ENCODE peak calls at places on chromosomes 7 and 10, in seven cellular contexts. One of them, this sample, is unnamed.

GRCh38 chr7:44163591-44163990 is 22.5 kb upstream of the MYL7 start:
- DNase-seq in cardiac muscle cell: peak
- DNase-seq in colonic mucosa: no peak
- DNase-seq in endodermal cell: peak
- DNase-seq in pancreas: no peak
- DNase-seq in HL-60: no peak
- DNase-seq in mammary epithelial cell: peak
- DNase-seq in this sample: no peak

GRCh38 chr7:128831994-128832879 is 2.0 kb downstream of the FLNC start:
- DNase-seq in cardiac muscle cell: peak
- DNase-seq in colonic mucosa: no peak
- DNase-seq in endodermal cell: peak
- DNase-seq in pancreas: peak
- DNase-seq in HL-60: no peak
- DNase-seq in mammary epithelial cell: no peak
- DNase-seq in this sample: no peak

GRCh38 chr10:92240289-92241157 is 50.4 kb downstream of the CPEB3 start:
- DNase-seq in cardiac muscle cell: peak
- DNase-seq in colonic mucosa: peak
- DNase-seq in endodermal cell: peak
- DNase-seq in pancreas: peak
- DNase-seq in HL-60: peak
- DNase-seq in mammary epithelial cell: peak
- DNase-seq in this sample: peak

GRCh38 chr7:124162667-124163066 is 129.8 kb upstream of the TMEM229A start:
- DNase-seq in cardiac muscle cell: peak
- DNase-seq in colonic mucosa: no peak
- DNase-seq in endodermal cell: no peak
- DNase-seq in pancreas: no peak
- DNase-seq in HL-60: no peak
- DNase-seq in mammary epithelial cell: no peak
- DNase-seq in this sample: no peak

GRCh38 chr10:59234814-59235429 is 58.5 kb downstream of the PHYHIPL start:
- DNase-seq in cardiac muscle cell: peak
- DNase-seq in colonic mucosa: peak
- DNase-seq in endodermal cell: peak
- DNase-seq in pancreas: no peak
- DNase-seq in HL-60: peak
- DNase-seq in mammary epithelial cell: peak
- DNase-seq in this sample: peak

GRCh38 chr7:6232534-6232933 is 39.9 kb downstream of the CYTH3 start:
- DNase-seq in cardiac muscle cell: no peak
- DNase-seq in colonic mucosa: peak
- DNase-seq in endodermal cell: no peak
- DNase-seq in pancreas: no peak
- DNase-seq in HL-60: peak
- DNase-seq in mammary epithelial cell: no peak
- DNase-seq in this sample: no peak

GRCh38 chr10:25245171-25245570 is 70.4 kb downstream of the GPR158 start:
- DNase-seq in cardiac muscle cell: no peak
- DNase-seq in colonic mucosa: no peak
- DNase-seq in endodermal cell: no peak
- DNase-seq in pancreas: no peak
- DNase-seq in HL-60: no peak
- DNase-seq in mammary epithelial cell: no peak
- DNase-seq in this sample: no peak

GRCh38 chr7:143171697-143172096 is 11.5 kb upstream of the TAS2R39 start:
- DNase-seq in cardiac muscle cell: no peak
- DNase-seq in colonic mucosa: peak
- DNase-seq in endodermal cell: no peak
- DNase-seq in pancreas: no peak
- DNase-seq in HL-60: no peak
- DNase-seq in mammary epithelial cell: no peak
- DNase-seq in this sample: no peak

GRCh38 chr7:106329408-106329807 is 44.6 kb upstream of the NAMPT start:
- DNase-seq in cardiac muscle cell: peak
- DNase-seq in colonic mucosa: no peak
- DNase-seq in endodermal cell: no peak
- DNase-seq in pancreas: no peak
- DNase-seq in HL-60: no peak
- DNase-seq in mammary epithelial cell: peak
- DNase-seq in this sample: no peak

GRCh38 chr10:88227342-88228018 is 355.6 kb downstream of the RNLS start:
- DNase-seq in cardiac muscle cell: peak
- DNase-seq in colonic mucosa: peak
- DNase-seq in endodermal cell: no peak
- DNase-seq in pancreas: no peak
- DNase-seq in HL-60: no peak
- DNase-seq in mammary epithelial cell: no peak
- DNase-seq in this sample: no peak

GRCh38 chr10:68001000-68001399 is 74.1 kb downstream of the HERC4 start:
- DNase-seq in cardiac muscle cell: no peak
- DNase-seq in colonic mucosa: no peak
- DNase-seq in endodermal cell: no peak
- DNase-seq in pancreas: no peak
- DNase-seq in HL-60: no peak
- DNase-seq in mammary epithelial cell: no peak
- DNase-seq in this sample: no peak

GRCh38 chr7:50640779-50641178 is 75.6 kb upstream of the DDC start:
- DNase-seq in cardiac muscle cell: no peak
- DNase-seq in colonic mucosa: no peak
- DNase-seq in endodermal cell: no peak
- DNase-seq in pancreas: no peak
- DNase-seq in HL-60: no peak
- DNase-seq in mammary epithelial cell: no peak
- DNase-seq in this sample: no peak

GRCh38 chr10:35379226-35380137 is 43.2 kb downstream of the CCNY start:
- DNase-seq in cardiac muscle cell: peak
- DNase-seq in colonic mucosa: no peak
- DNase-seq in endodermal cell: peak
- DNase-seq in pancreas: no peak
- DNase-seq in HL-60: peak
- DNase-seq in mammary epithelial cell: no peak
- DNase-seq in this sample: peak

GRCh38 chr10:14779053-14779649 is 4.5 kb upstream of the FAM107B start:
- DNase-seq in cardiac muscle cell: peak
- DNase-seq in colonic mucosa: peak
- DNase-seq in endodermal cell: no peak
- DNase-seq in pancreas: no peak
- DNase-seq in HL-60: no peak
- DNase-seq in mammary epithelial cell: no peak
- DNase-seq in this sample: peak

GRCh38 chr7:148986737-148987009 is 41.6 kb downstream of the PDIA4 start:
- DNase-seq in cardiac muscle cell: no peak
- DNase-seq in colonic mucosa: no peak
- DNase-seq in endodermal cell: no peak
- DNase-seq in pancreas: no peak
- DNase-seq in HL-60: no peak
- DNase-seq in mammary epithelial cell: no peak
- DNase-seq in this sample: no peak
- H3K4me3 ChIP-seq in cardiac muscle cell: peak
- H3K4me3 ChIP-seq in colonic mucosa: peak
- H3K4me3 ChIP-seq in endodermal cell: peak
- H3K4me3 ChIP-seq in pancreas: no peak
- H3K4me3 ChIP-seq in HL-60: peak
- H3K4me3 ChIP-seq in mammary epithelial cell: no peak
- H3K4me3 ChIP-seq in this sample: no peak

GRCh38 chr7:157386979-157387800 is 50.4 kb downstream of the DNAJB6 start:
- DNase-seq in cardiac muscle cell: peak
- DNase-seq in colonic mucosa: peak
- DNase-seq in endodermal cell: peak
- DNase-seq in pancreas: peak
- DNase-seq in HL-60: peak
- DNase-seq in mammary epithelial cell: peak
- DNase-seq in this sample: peak
- TF ChIP-seq CTCF in cardiac muscle cell: peak
- TF ChIP-seq CTCF in colonic mucosa: peak
- TF ChIP-seq CTCF in endodermal cell: peak
- TF ChIP-seq CTCF in pancreas: peak
- TF ChIP-seq CTCF in HL-60: peak
- TF ChIP-seq CTCF in mammary epithelial cell: peak
- TF ChIP-seq CTCF in this sample: peak

GRCh38 chr10:29806350-29806788 is 171.6 kb upstream of the SVIL start:
- DNase-seq in cardiac muscle cell: no peak
- DNase-seq in colonic mucosa: no peak
- DNase-seq in endodermal cell: no peak
- DNase-seq in pancreas: no peak
- DNase-seq in HL-60: no peak
- DNase-seq in mammary epithelial cell: peak
- DNase-seq in this sample: no peak
- H3K4me3 ChIP-seq in cardiac muscle cell: no peak
- H3K4me3 ChIP-seq in colonic mucosa: no peak
- H3K4me3 ChIP-seq in endodermal cell: no peak
- H3K4me3 ChIP-seq in pancreas: no peak
- H3K4me3 ChIP-seq in HL-60: no peak
- H3K4me3 ChIP-seq in mammary epithelial cell: no peak
- H3K4me3 ChIP-seq in this sample: no peak

GRCh38 chr7:47195641-47196040 is 386.3 kb downstream of the TNS3 start:
- DNase-seq in cardiac muscle cell: no peak
- DNase-seq in colonic mucosa: no peak
- DNase-seq in endodermal cell: peak
- DNase-seq in pancreas: no peak
- DNase-seq in HL-60: no peak
- DNase-seq in mammary epithelial cell: no peak
- DNase-seq in this sample: no peak
- TF ChIP-seq CTCF in cardiac muscle cell: peak
- TF ChIP-seq CTCF in colonic mucosa: no peak
- TF ChIP-seq CTCF in endodermal cell: peak
- TF ChIP-seq CTCF in pancreas: peak
- TF ChIP-seq CTCF in HL-60: no peak
- TF ChIP-seq CTCF in mammary epithelial cell: peak
- TF ChIP-seq CTCF in this sample: no peak

DNA sequence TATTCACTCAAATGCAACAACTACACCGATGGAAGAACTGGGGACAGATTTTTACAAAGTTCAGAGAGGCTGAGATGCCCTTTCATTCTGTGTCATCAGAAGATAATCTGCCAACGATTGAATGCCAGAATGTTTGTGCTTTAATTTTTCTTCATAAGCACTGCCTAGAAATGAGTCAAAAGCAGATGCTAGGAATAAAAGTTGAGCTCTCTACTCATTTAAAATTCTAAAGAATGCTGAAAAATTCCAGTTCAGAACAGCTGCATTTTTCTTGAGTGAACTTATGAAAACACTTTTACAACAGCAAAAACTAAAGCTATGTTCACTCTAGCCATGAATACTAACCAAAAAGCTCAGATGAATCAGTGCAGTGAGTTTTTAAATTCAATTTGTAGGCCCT is 22.3 kb upstream of the FAM133B start:
- DNase-seq in cardiac muscle cell: no peak
- DNase-seq in colonic mucosa: no peak
- DNase-seq in endodermal cell: no peak
- DNase-seq in pancreas: no peak
- DNase-seq in HL-60: no peak
- DNase-seq in mammary epithelial cell: no peak
- DNase-seq in this sample: no peak
- H3K4me3 ChIP-seq in cardiac muscle cell: no peak
- H3K4me3 ChIP-seq in colonic mucosa: no peak
- H3K4me3 ChIP-seq in endodermal cell: no peak
- H3K4me3 ChIP-seq in pancreas: no peak
- H3K4me3 ChIP-seq in HL-60: no peak
- H3K4me3 ChIP-seq in mammary epithelial cell: no peak
- H3K4me3 ChIP-seq in this sample: no peak